ENCODE peak calls at places on chromosomes 2 and 18, in four cellular contexts. A is Karpas-422, O is HepG2, L is GM23248. C is an unnamed sample.

GRCh38 chr2:42795871-42796301 is 3.5 kb upstream of the HAAO start:
- DNase-seq in O (no peak), L (no peak), A (no peak), C (no peak)

GRCh38 chr18:41881285-41881684 is 73.7 kb upstream of the PIK3C3 start:
- DNase-seq in O (no peak), L (peak), A (no peak), C (no peak)

GRCh38 chr2:220703279-220703678 is 868.8 kb downstream of the EPHA4 start:
- DNase-seq in A (no peak), L (peak), O (no peak), C (peak)

GRCh38 chr2:210054696-210055095 is 52.3 kb downstream of the RPE start:
- DNase-seq in O (no peak), A (no peak), L (no peak), C (no peak)

GRCh38 chr2:60553496-60553991 is at the start of gene BCL11A:
- DNase-seq in O (peak), A (peak), L (peak), C (no peak)

GRCh38 chr2:127067620-127068350 is 39.2 kb downstream of the BIN1 start:
- DNase-seq in A (peak), O (peak), L (peak), C (peak)

GRCh38 chr2:166520604-166521003 is 26.6 kb upstream of the SCN7A start:
- DNase-seq in A (no peak), O (no peak), L (no peak), C (no peak)

GRCh38 chr18:23626451-23627279 is 36.0 kb downstream of the ANKRD29 start:
- DNase-seq in A (no peak), O (no peak), L (peak), C (peak)

GRCh38 chr2:182324665-182325064 is 102.2 kb downstream of the PDE1A start:
- DNase-seq in L (peak), O (no peak), A (no peak), C (no peak)

GRCh38 chr2:66441651-66442365 is 6.9 kb downstream of the MEIS1 start:
- DNase-seq in L (peak), A (no peak), O (no peak), C (no peak)

GRCh38 chr2:130377491-130377890 is 21.6 kb downstream of the PTPN18 start:
- DNase-seq in A (no peak), O (no peak), L (no peak), C (no peak)

GRCh38 chr2:55418072-55418471 is 1.6 kb downstream of the CCDC88A start:
- DNase-seq in L (peak), A (peak), O (no peak), C (no peak)

GRCh38 chr2:95760839-95761525 is 169.2 kb downstream of the TRIM43 start:
- DNase-seq in L (peak), O (no peak), A (no peak), C (peak)

GRCh38 chr2:151024696-151025095 is 237.0 kb downstream of the RBM43 start:
- DNase-seq in L (no peak), O (no peak), A (no peak), C (no peak)

GRCh38 chr2:9260411-9261037 is 53.9 kb downstream of the ASAP2 start:
- DNase-seq in O (no peak), L (no peak), A (no peak), C (no peak)

GRCh38 chr2:8597526-8598225 is 84.2 kb upstream of the ID2 start:
- DNase-seq in A (no peak), O (no peak), L (no peak), C (no peak)

GRCh38 chr2:232008907-232009638 is 47.6 kb downstream of the DIS3L2 start:
- DNase-seq in O (no peak), L (peak), A (no peak), C (no peak)

GRCh38 chr2:171210216-171210863 is 49.6 kb upstream of the TLK1 start:
- DNase-seq in A (no peak), L (no peak), O (no peak), C (no peak)

GRCh38 chr2:240387325-240387668 is 48.2 kb upstream of the GPC1 start:
- DNase-seq in O (no peak), L (no peak), A (no peak), C (no peak)

GRCh38 chr2:133885847-133886246 is 317.6 kb upstream of the NCKAP5 start:
- DNase-seq in O (no peak), A (no peak), L (no peak), C (no peak)

GRCh38 chr18:10497350-10497749 is 28.5 kb upstream of the NAPG start:
- DNase-seq in O (no peak), A (no peak), L (peak), C (peak)

GRCh38 chr2:126963390-126963789 is 64.7 kb downstream of the TEX51 start:
- DNase-seq in A (no peak), L (no peak), O (no peak), C (no peak)

GRCh38 chr2:176812376-176812775 is 400.2 kb upstream of the HNRNPA3 start:
- DNase-seq in L (no peak), A (no peak), O (no peak), C (no peak)

GRCh38 chr2:152223997-152224396 is 48.4 kb upstream of the STAM2 start:
- DNase-seq in A (no peak), L (no peak), O (no peak), C (no peak)

GRCh38 chr2:81872043-81872442 is 1567.5 kb upstream of the LRRTM1 start:
- DNase-seq in A (no peak), O (no peak), L (no peak), C (no peak)

GRCh38 chr2:99488999-99489757 is 639 bp downstream of the REV1 start:
- DNase-seq in L (peak), O (peak), A (peak), C (no peak)

GRCh38 chr2:160220001-160220400 is 19.9 kb upstream of the ITGB6 start:
- DNase-seq in A (no peak), L (no peak), O (no peak), C (no peak)

GRCh38 chr18:36756262-36756661 is 72.5 kb downstream of the TPGS2 start:
- DNase-seq in O (no peak), A (no peak), L (peak), C (peak)

GRCh38 chr2:118940008-118940407 is 2.0 kb upstream of the MARCO start:
- DNase-seq in L (no peak), O (no peak), A (no peak), C (peak)

GRCh38 chr2:184410160-184410559 is 188.2 kb upstream of the ZNF804A start:
- DNase-seq in O (no peak), A (no peak), L (no peak), C (no peak)

GRCh38 chr2:181077128-181077709 is 96.8 kb downstream of the UBE2E3 start:
- DNase-seq in A (peak), L (peak), O (peak), C (peak)

GRCh38 chr2:5782103-5782502 is 89.9 kb downstream of the SOX11 start:
- DNase-seq in O (no peak), A (no peak), L (no peak), C (no peak)

GRCh38 chr18:59646228-59646945 is 50.8 kb downstream of the CCBE1 start:
- DNase-seq in L (peak), A (peak), O (no peak), C (no peak)

GRCh38 chr2:108980076-108980475 is 8.9 kb downstream of the EDAR start:
- DNase-seq in A (no peak), O (no peak), L (no peak), C (no peak)

DNA sequence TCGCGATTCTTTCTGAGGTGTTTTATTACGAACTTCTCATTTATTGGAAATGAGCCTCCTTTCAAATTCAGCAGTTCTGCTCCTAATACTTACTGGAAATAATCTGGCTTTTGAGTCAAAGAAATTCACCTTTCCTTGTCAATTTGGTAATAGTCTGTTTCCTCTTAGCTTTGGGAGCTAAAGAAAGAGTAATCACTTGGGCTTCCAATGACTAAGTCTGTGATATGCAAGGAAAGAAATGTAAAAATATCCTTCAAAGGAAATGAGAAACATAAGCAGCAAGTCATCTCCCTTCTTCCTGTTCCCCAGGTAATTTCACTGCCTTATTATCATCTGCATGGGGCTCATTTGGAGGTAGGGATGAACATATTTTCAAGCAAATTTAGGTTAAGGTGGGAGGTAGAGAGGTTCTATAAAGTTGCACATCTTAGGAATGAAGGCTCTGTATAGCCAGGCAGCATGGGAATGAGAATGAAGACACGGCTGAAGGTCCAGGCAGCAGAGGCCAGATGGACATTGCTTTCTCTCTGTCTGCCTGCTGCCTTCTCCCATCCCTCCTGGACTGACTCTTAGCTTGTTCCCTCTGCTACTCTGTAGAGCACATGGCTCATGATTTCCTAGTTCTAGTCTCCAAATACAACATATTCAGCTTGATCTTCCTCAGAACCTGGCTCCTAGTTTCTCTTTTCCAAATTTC is 1.0 kb downstream of the SPP2 start:
- DNase-seq in O (no peak), L (peak), A (no peak), C (no peak)
- H2AFZ ChIP-seq in O (no peak), L (no peak), A (no peak), C (peak)

DNA sequence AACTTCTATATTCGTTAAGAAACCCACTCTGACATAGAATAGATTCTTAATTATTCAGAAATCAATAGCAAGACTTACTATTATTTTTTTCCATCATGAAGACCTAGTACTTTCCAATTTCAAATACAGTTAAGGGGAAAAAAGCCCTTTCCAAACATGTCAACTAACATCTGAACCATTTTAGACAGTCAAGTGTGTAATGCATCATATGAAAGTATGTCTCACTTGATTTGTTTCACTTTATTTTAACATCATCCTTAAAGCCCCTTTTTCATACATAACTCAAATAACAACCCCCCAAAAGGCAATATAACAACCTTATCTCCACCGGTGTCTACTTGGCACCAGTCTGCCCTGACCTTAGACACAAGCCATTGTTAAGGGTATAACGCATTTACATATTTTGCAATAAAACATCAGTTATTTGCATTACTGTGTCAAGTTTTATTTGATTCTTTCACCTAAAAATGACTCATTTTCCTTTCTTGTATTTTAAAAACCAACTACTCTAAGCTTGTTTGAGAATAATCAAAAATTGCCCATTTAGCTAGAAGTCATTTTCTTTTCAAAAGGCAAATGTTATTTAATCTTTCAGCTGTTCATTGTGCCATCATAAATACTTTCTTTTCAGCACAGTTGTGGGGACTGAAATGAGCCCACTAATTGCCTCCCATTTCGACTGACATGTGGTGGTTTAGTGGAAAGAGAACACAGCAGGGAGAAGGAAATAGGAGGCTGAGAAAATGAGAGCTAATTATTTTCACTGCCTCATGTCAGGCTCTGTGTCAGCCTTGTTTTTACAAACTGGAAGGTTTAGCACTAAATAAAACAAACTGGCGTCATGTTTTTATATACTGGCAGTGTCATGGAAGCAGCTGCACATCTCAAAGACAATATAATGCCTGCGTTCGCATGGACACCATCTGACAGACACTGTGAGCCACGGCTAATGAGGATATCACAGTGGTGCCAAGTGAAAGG is 104.7 kb upstream of the CDCA7 start:
- DNase-seq in O (no peak), A (no peak), L (no peak), C (no peak)
- H2AFZ ChIP-seq in O (no peak), A (no peak), L (no peak), C (no peak)

GRCh38 chr2:105235388-105236059 is 6.0 kb upstream of the GPR45 start:
- DNase-seq in A (peak), L (peak), O (peak), C (peak)
- H2AFZ ChIP-seq in A (no peak), L (peak), O (no peak), C (no peak)

GRCh38 chr2:48900321-48901014 is 144.9 kb upstream of the LHCGR start:
- DNase-seq in A (no peak), L (peak), O (no peak), C (no peak)
- H2AFZ ChIP-seq in A (no peak), L (no peak), O (no peak), C (no peak)

DNA sequence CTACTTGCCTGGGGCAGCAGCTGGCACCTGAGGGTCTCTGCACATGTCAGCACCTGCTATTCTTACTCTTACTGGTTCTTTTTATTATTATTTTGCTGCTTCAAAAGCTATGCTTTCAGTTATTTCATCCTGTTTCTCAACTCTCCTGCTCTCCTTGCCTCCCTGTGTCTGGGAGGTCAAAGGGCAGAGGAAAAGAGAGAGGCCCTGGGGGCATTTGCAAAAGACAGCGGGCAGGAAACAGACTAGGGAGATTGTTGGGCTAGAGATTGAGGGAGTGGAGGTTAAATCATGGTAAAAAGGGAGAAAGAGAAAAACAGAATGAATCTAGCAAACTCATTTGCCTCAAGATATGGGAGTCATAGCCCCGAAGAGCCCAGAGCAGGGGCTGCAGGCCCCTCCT is 21.1 kb upstream of the RPL31 start:
- DNase-seq in O (no peak), A (no peak), L (no peak), C (no peak)
- H2AFZ ChIP-seq in O (no peak), A (no peak), L (no peak), C (no peak)

GRCh38 chr2:45380131-45380836 is 230.8 kb downstream of the SRBD1 start:
- DNase-seq in L (peak), O (peak), A (no peak), C (peak)
- H2AFZ ChIP-seq in L (no peak), O (no peak), A (no peak), C (no peak)

DNA sequence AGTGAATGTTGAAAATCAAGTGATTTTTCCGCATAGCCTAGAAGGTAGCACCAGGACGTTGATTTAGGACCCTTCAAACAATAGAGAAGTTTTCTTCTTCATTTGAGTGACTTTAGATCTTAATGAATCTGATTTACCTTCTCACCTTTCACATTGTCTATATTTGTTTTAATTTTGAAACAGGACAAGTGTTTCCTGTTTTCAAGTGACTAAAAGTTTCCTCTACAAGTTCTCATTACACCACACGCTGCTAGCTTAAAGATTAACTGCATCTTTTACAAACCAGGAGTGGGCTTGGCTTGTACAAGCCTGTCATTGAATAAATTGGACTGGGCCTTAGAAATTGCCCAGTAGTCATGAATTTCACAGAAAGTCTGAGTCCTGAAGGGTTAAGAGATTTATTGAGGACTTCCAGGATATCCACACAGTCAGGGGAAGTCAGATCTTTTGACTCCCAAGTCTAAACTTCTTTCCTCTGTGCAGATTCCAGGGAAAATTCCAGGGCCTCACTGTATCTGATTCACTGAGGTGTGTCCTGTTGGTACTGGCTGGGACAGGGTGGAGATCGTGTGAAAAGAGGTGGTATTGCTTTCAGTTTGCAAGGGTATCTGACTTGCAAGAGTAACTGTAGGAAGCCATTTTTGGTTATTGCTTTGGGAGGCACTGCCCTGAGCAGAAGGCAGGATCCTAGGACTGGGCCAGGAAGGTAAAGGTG is 3.4 kb downstream of the SGPP2 start:
- DNase-seq in O (no peak), L (no peak), A (no peak), C (no peak)
- H2AFZ ChIP-seq in O (no peak), L (no peak), A (no peak), C (no peak)

GRCh38 chr2:30240162-30240696 is 8.9 kb downstream of the LBH start:
- DNase-seq in O (no peak), A (no peak), L (no peak), C (no peak)
- H2AFZ ChIP-seq in O (no peak), A (no peak), L (no peak), C (no peak)

GRCh38 chr2:63840785-63841253 is 877 bp upstream of the UGP2 start:
- DNase-seq in A (peak), L (peak), O (peak), C (peak)
- H2AFZ ChIP-seq in A (peak), L (peak), O (no peak), C (peak)

GRCh38 chr2:115160523-115161521 is 718.4 kb downstream of the DPP10 start:
- DNase-seq in A (no peak), O (peak), L (no peak), C (no peak)
- H2AFZ ChIP-seq in A (no peak), O (no peak), L (no peak), C (no peak)

C was measured in PC-9.